ENCODE peak calls at places on chromosomes 12 and 14, in eight cellular contexts. K, D, O, V, T, P, A and N are unnamed samples.

GRCh38 chr12:127785535-127785934 is 481.4 kb upstream of the TMEM132C start:
- DNase-seq in K (no peak), P (peak; percentile 2), T (no peak), O (no peak), D (no peak), V (peak; percentile 74), A (no peak), N (no peak)

GRCh38 chr14:100140452-100141132 is 18.9 kb downstream of the DEGS2 start:
- DNase-seq in A (peak; percentile 60), P (peak; percentile 38), V (no peak), O (no peak), D (peak; percentile 40), K (no peak), T (no peak), N (no peak)

GRCh38 chr12:109510196-109510595 is 32.8 kb downstream of the UBE3B start:
- DNase-seq in V (no peak), K (no peak), A (no peak), D (no peak), O (no peak), P (no peak), T (no peak), N (no peak)

GRCh38 chr12:124094733-124095132 is 121.7 kb downstream of the ZNF664 start:
- DNase-seq in V (no peak), P (no peak), A (no peak), T (no peak), K (no peak), D (no peak), O (no peak), N (no peak)

GRCh38 chr12:19113464-19113863 is 16.1 kb upstream of the PLEKHA5 start:
- DNase-seq in O (no peak), T (no peak), D (no peak), V (no peak), K (no peak), P (no peak), A (no peak), N (no peak)

GRCh38 chr12:40054554-40055226 is 51.2 kb downstream of the SLC2A13 start:
- DNase-seq in D (peak; percentile 82), K (no peak), V (no peak), A (peak; percentile 12), P (peak; percentile 94), O (peak; percentile 73), T (no peak), N (no peak)

GRCh38 chr12:52230364-52231281 is 2.4 kb upstream of the KRT7 start:
- DNase-seq in V (no peak), P (peak; percentile 90), K (no peak), T (no peak), D (peak; percentile 84), A (no peak), O (peak; percentile 72), N (no peak)

GRCh38 chr14:100239200-100239839 is 376 bp downstream of the YY1 start:
- DNase-seq in A (peak; percentile 45), V (no peak), T (peak; percentile 21), K (no peak), D (no peak), P (peak; percentile 11), O (no peak), N (no peak)

GRCh38 chr14:64938972-64939816 is 3.4 kb downstream of the GPX2 start:
- DNase-seq in T (no peak), P (no peak), A (peak; percentile 49), K (no peak), O (no peak), V (no peak), D (no peak), N (no peak)